ENCODE peak calls at places on chromosomes 7 and 10, in eight cellular contexts. K, N, D, B, U, A, H and P are unnamed samples.

GRCh38 chr7:111982133-111982532 is 224.1 kb downstream of the DOCK4 start:
- DNase-seq in K (no peak), N (no peak), D (no peak), B (peak), U (no peak), A (peak), H (no peak), P (no peak)

GRCh38 chr10:110171032-110171431 is 36.4 kb upstream of the MXI1 start:
- DNase-seq in K (peak), N (no peak), D (no peak), B (no peak), U (no peak), A (peak), H (no peak), P (no peak)

GRCh38 chr7:84162584-84162983 is 32.0 kb downstream of the SEMA3A start:
- DNase-seq in K (no peak), N (no peak), D (no peak), B (no peak), U (no peak), A (no peak), H (no peak), P (no peak)

GRCh38 chr10:17747883-17748550 is 4.0 kb upstream of the TMEM236 start:
- DNase-seq in K (no peak), N (no peak), D (no peak), B (no peak), U (no peak), A (no peak), H (peak), P (no peak)

GRCh38 chr10:15433850-15434537 is 62.9 kb upstream of the FAM171A1 start:
- DNase-seq in K (peak), N (no peak), D (peak), B (peak), U (peak), A (peak), H (peak), P (no peak)

GRCh38 chr7:381211-382117 is 91.5 kb downstream of the FOXL3 start:
- DNase-seq in K (no peak), N (peak), D (peak), B (no peak), U (no peak), A (no peak), H (no peak), P (no peak)

GRCh38 chr7:124996778-124997177 is 67.2 kb upstream of the POT1 start:
- DNase-seq in K (no peak), N (no peak), D (no peak), B (peak), U (no peak), A (no peak), H (no peak), P (no peak)

GRCh38 chr10:112519129-112519761 is 72.2 kb downstream of the VTI1A start:
- DNase-seq in K (peak), N (no peak), D (no peak), B (no peak), U (no peak), A (no peak), H (no peak), P (no peak)

GRCh38 chr7:2040893-2041270 is 191.9 kb downstream of the MAD1L1 start:
- DNase-seq in K (no peak), N (peak), D (no peak), B (no peak), U (no peak), A (no peak), H (no peak), P (no peak)

GRCh38 chr10:78460204-78460603 is 426.5 kb downstream of the RPS24 start:
- DNase-seq in K (no peak), N (no peak), D (no peak), B (no peak), U (no peak), A (no peak), H (no peak), P (no peak)

GRCh38 chr7:38594931-38595330 is 36.2 kb downstream of the AMPH start:
- DNase-seq in K (no peak), N (no peak), D (no peak), B (no peak), U (no peak), A (no peak), H (no peak), P (no peak)

GRCh38 chr10:32347363-32347735 is 391 bp upstream of the EPC1 start:
- DNase-seq in K (no peak), N (no peak), D (no peak), B (no peak), U (no peak), A (no peak), H (no peak), P (no peak)